ENCODE peak calls at places on chromosome 9, in five cellular contexts. One of them, this sample, is unnamed.

GRCh38 chr9:87792831-87793288 is 66.9 kb downstream of the CTSL start:
- DNase-seq in mucosa of descending colon: peak; percentile 40
- DNase-seq in A549: peak; percentile 95
- DNase-seq in IMR-90: peak; percentile 43
- DNase-seq in neural progenitor cell: no peak
- DNase-seq in this sample: peak; percentile 96

GRCh38 chr9:114938687-114939575 is 8.5 kb upstream of the TNFSF8 start:
- DNase-seq in mucosa of descending colon: no peak
- DNase-seq in A549: no peak
- DNase-seq in IMR-90: no peak
- DNase-seq in neural progenitor cell: no peak
- DNase-seq in this sample: no peak

GRCh38 chr9:108296056-108296455 is 559.7 kb downstream of the ACTL7B start:
- DNase-seq in mucosa of descending colon: no peak
- DNase-seq in A549: no peak
- DNase-seq in IMR-90: peak; percentile 71
- DNase-seq in neural progenitor cell: no peak
- DNase-seq in this sample: peak; percentile 27

GRCh38 chr9:94599102-94599501 is 5.5 kb upstream of the FBP2 start:
- DNase-seq in mucosa of descending colon: no peak
- DNase-seq in A549: no peak
- DNase-seq in IMR-90: no peak
- DNase-seq in neural progenitor cell: no peak
- DNase-seq in this sample: no peak

GRCh38 chr9:6764570-6765334 is 7.0 kb downstream of the KDM4C start:
- DNase-seq in mucosa of descending colon: no peak
- DNase-seq in A549: no peak
- DNase-seq in IMR-90: no peak
- DNase-seq in neural progenitor cell: no peak
- DNase-seq in this sample: no peak

GRCh38 chr9:116687074-116687761 is at the start of gene TRIM32:
- DNase-seq in mucosa of descending colon: peak; percentile 96
- DNase-seq in A549: peak; percentile 88
- DNase-seq in IMR-90: peak; percentile 81
- DNase-seq in neural progenitor cell: peak; percentile 94
- DNase-seq in this sample: peak; percentile 94

GRCh38 chr9:86893811-86894490 is 53.4 kb downstream of the GAS1 start:
- DNase-seq in mucosa of descending colon: no peak
- DNase-seq in A549: no peak
- DNase-seq in IMR-90: no peak
- DNase-seq in neural progenitor cell: peak; percentile 34
- DNase-seq in this sample: no peak

GRCh38 chr9:126788631-126789349 is 16.1 kb upstream of the ZBTB43 start:
- DNase-seq in mucosa of descending colon: no peak
- DNase-seq in A549: peak; percentile 63
- DNase-seq in IMR-90: peak; percentile 57
- DNase-seq in neural progenitor cell: no peak
- DNase-seq in this sample: no peak

GRCh38 chr9:131255731-131256197 is 20.5 kb downstream of the FAM78A start:
- DNase-seq in mucosa of descending colon: no peak
- DNase-seq in A549: no peak
- DNase-seq in IMR-90: no peak
- DNase-seq in neural progenitor cell: no peak
- DNase-seq in this sample: no peak
- H3K4me3 ChIP-seq in mucosa of descending colon: no peak overlapping the region
- H3K4me3 ChIP-seq in A549: no peak overlapping the region
- H3K4me3 ChIP-seq in IMR-90: no peak overlapping the region
- H3K4me3 ChIP-seq in neural progenitor cell: no peak overlapping the region
- H3K4me3 ChIP-seq in this sample: no peak overlapping the region

GRCh38 chr9:24582363-24583126 is 36.8 kb upstream of the IZUMO3 start:
- DNase-seq in mucosa of descending colon: no peak
- DNase-seq in A549: no peak
- DNase-seq in IMR-90: no peak
- DNase-seq in neural progenitor cell: no peak
- DNase-seq in this sample: no peak

GRCh38 chr9:24590432-24590831 is 44.7 kb upstream of the IZUMO3 start:
- DNase-seq in mucosa of descending colon: no peak
- DNase-seq in A549: no peak
- DNase-seq in IMR-90: no peak
- DNase-seq in neural progenitor cell: no peak
- DNase-seq in this sample: no peak

DNA sequence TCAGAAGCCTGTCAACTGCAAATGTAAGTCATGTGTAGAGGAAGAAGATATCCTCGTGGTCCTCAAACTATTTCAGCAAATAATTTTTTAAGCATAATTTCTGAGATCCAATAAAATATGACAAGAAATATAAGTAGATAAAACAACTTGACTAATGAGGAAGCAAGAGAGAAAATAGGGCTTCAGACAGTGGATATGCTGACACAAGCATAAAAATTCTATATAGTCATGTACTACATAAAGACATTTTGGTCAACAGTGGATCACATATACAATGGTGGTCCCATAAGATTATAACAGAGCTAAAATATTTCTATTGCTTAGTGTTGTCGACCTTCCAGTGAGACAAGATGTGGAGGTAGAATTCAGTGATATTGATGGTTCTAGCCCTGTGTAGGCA is 42.2 kb upstream of the IZUMO3 start:
- DNase-seq in mucosa of descending colon: no peak
- DNase-seq in A549: no peak
- DNase-seq in IMR-90: no peak
- DNase-seq in neural progenitor cell: no peak
- DNase-seq in this sample: no peak
- H3K9me3 ChIP-seq in mucosa of descending colon: no peaks in the 10 kb centered on the region
- H3K9me3 ChIP-seq in A549: peaks cover 3% of the 10 kb centered on the region
- H3K9me3 ChIP-seq in IMR-90: peaks cover 2% of the 10 kb centered on the region
- H3K9me3 ChIP-seq in neural progenitor cell: no peaks in the 10 kb centered on the region
- H3K9me3 ChIP-seq in this sample: no peaks in the 10 kb centered on the region

DNA sequence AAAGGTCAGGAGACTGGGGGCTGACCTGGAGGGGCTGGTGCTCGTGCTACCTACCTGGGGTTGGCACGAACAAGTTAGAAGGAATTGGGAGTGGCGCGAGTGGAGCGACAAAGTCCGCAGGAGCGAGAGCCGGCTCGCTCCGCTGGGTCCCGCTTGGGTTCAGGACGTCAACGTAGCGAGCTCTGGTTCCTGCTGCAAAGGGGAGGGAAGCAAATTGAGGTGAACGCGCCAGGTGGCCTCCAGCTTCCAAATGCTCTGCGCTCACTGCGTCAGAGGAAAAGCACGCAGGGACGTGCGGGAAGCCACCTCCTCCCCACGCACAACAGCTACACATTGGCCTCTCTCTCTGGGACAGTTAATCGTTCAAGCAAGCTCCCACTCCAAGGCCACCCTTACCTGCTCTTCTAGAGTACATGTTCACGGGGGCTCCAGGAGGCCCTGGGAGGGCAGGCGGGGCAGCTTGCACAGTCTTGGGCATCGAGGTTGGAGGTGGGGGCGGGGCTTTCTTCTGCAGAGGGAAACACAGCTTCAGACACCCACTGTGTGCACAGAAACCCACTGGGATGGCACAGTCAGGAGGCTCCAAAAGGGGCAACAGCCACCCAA is 7.6 kb upstream of the INPP5E start:
- DNase-seq in mucosa of descending colon: no peak
- DNase-seq in A549: no peak
- DNase-seq in IMR-90: no peak
- DNase-seq in neural progenitor cell: no peak
- DNase-seq in this sample: no peak
- H3K4me3 ChIP-seq in mucosa of descending colon: no peak overlapping the region
- H3K4me3 ChIP-seq in A549: no peak overlapping the region
- H3K4me3 ChIP-seq in IMR-90: no peak overlapping the region
- H3K4me3 ChIP-seq in neural progenitor cell: no peak overlapping the region
- H3K4me3 ChIP-seq in this sample: no peak overlapping the region

DNA sequence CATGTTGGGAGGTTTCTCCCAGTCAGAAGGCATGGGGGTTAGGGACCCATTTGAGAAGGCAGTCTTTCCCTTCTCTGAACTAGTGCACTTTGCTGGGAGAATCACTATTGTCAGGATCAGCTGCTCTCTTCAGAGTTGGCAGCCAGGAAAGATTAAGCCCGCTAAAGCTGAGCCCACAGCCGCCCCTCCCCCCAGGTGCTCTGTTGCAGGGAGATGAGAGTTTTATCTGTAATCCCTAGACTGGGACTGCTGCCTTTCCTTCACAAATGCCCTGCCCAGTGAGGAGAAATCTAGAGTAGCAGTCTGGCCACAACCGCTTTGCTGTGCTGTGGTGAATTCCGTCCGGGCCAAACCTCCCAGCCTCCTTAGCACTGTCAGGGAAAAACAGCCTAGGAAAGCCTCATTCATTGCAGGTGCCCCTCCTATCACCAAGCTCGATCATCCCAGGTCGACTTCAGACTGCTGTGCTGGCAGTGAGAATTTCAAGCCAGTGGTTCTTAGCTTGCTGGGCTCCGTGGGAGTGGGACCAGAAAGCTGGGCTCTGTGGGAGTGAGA is 69.8 kb downstream of the CNTLN start:
- DNase-seq in mucosa of descending colon: no peak
- DNase-seq in A549: no peak
- DNase-seq in IMR-90: no peak
- DNase-seq in neural progenitor cell: peak; percentile 79
- DNase-seq in this sample: no peak
- H3K9me3 ChIP-seq in mucosa of descending colon: no peaks in the 10 kb centered on the region
- H3K9me3 ChIP-seq in A549: peaks cover 5% of the 10 kb centered on the region
- H3K9me3 ChIP-seq in IMR-90: no peaks in the 10 kb centered on the region
- H3K9me3 ChIP-seq in neural progenitor cell: peaks cover 5% of the 10 kb centered on the region
- H3K9me3 ChIP-seq in this sample: peaks cover 6% of the 10 kb centered on the region